ENCODE peak calls at places on chromosomes 5 and 9, in four cellular contexts. P, N, O and H are unnamed samples.

GRCh38 chr5:172399826-172400225 is 54.5 kb downstream of the SH3PXD2B start:
- DNase-seq in P (no peak), N (no peak), O (no peak), H (no peak)

GRCh38 chr5:157665467-157666085 is 5.8 kb upstream of the C5orf52 start:
- DNase-seq in P (no peak), N (peak; percentile 65), O (no peak), H (peak; percentile 67)

GRCh38 chr5:44389410-44389879 is at the start of gene FGF10:
- DNase-seq in P (no peak), N (no peak), O (peak; percentile 83), H (peak; percentile 2)

GRCh38 chr5:77643654-77644404 is 5.3 kb upstream of the OTP start:
- DNase-seq in P (no peak), N (no peak), O (no peak), H (no peak)

GRCh38 chr9:91786132-91786896 is 163.7 kb downstream of the ROR2 start:
- DNase-seq in P (no peak), N (no peak), O (peak; percentile 17), H (no peak)

GRCh38 chr5:65102826-65103673 is 334.3 kb downstream of the CWC27 start:
- DNase-seq in P (no peak), N (no peak), O (peak; percentile 88), H (peak; percentile 74)

GRCh38 chr9:135905380-135906282 is 1.7 kb downstream of the CAMSAP1 start:
- DNase-seq in P (no peak), N (no peak), O (peak; percentile 80), H (peak; percentile 38)

GRCh38 chr5:163757344-163757743 is 251.9 kb downstream of the MAT2B start:
- DNase-seq in P (no peak), N (no peak), O (no peak), H (peak; percentile 36)

GRCh38 chr5:115372121-115372520 is 75.7 kb upstream of the CCDC112 start:
- DNase-seq in P (no peak), N (no peak), O (no peak), H (no peak)

GRCh38 chr5:120517607-120518252 is 53.6 kb downstream of the PRR16 start:
- DNase-seq in P (no peak), N (no peak), O (no peak), H (no peak)

GRCh38 chr9:96137666-96138429 is 164.1 kb downstream of the HSD17B3 start:
- DNase-seq in P (no peak), N (no peak), O (peak; percentile 81), H (no peak)

GRCh38 chr5:79827159-79827562 is 137.5 kb downstream of the CMYA5 start:
- DNase-seq in P (no peak), N (no peak), O (no peak), H (no peak)

GRCh38 chr5:87079219-87079618 is 188.5 kb upstream of the RASA1 start:
- DNase-seq in P (no peak), N (no peak), O (no peak), H (no peak)

GRCh38 chr5:153147891-153148623 is 342.4 kb upstream of the GRIA1 start:
- DNase-seq in P (no peak), N (peak; percentile 27), O (no peak), H (peak; percentile 66)

GRCh38 chr5:148924817-148925216 is 98.4 kb downstream of the ADRB2 start:
- DNase-seq in P (no peak), N (no peak), O (no peak), H (no peak)

GRCh38 chr5:65832152-65832551 is 94.2 kb upstream of the ERBIN start:
- DNase-seq in P (no peak), N (no peak), O (no peak), H (no peak)

GRCh38 chr5:158951951-158952545 is 147.7 kb downstream of the EBF1 start:
- DNase-seq in P (no peak), N (no peak), O (no peak), H (no peak)

GRCh38 chr5:89203611-89204010 is 320.6 kb upstream of the MEF2C start:
- DNase-seq in P (no peak), N (no peak), O (no peak), H (no peak)

GRCh38 chr9:112308576-112308975 is 24.8 kb downstream of the PTBP3 start:
- DNase-seq in P (no peak), N (no peak), O (no peak), H (no peak)

DNA sequence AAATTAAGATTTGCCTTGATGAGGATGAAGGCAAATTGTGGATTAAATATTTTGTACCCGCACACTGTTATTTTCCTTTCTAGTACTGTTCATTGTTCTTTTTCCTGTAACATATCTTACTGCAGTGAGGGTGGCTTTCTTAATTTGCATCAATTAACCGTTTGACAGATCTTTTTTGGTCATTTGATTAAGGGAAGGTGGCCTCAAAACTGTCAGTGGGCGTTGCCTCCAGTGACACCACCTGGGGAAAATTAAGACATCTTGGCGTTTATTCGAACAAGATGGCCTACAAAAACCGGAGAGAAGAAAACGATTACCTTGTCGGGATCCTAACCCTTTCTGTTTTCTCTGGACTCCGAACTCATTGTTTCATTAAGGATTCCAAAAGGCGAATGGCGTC is 2.0 kb downstream of the BASP1 start:
- DNase-seq in P (no peak), N (no peak), O (no peak), H (no peak)
- H3K4me3 ChIP-seq in P (peak overlapping the region; percentile 88), N (peak overlapping the region; percentile 54), O (no peak overlapping the region), H (peak overlapping the region; percentile 72)

GRCh38 chr9:695252-695651 is 146.2 kb upstream of the DMRT1 start:
- DNase-seq in P (no peak), N (no peak), O (no peak), H (no peak)

GRCh38 chr9:698937-699336 is 142.6 kb upstream of the DMRT1 start:
- DNase-seq in P (no peak), N (no peak), O (no peak), H (no peak)

GRCh38 chr9:694499-695154 is 146.9 kb upstream of the DMRT1 start:
- DNase-seq in P (peak; percentile 94), N (peak; percentile 67), O (no peak), H (peak; percentile 84)

GRCh38 chr9:698276-698675 is 143.2 kb upstream of the DMRT1 start:
- DNase-seq in P (no peak), N (no peak), O (no peak), H (peak; percentile 72)

GRCh38 chr9:696332-697090 is 145.0 kb upstream of the DMRT1 start:
- DNase-seq in P (no peak), N (no peak), O (no peak), H (peak; percentile 70)
- TF ChIP-seq CTCF in P (peak; percentile 20), N (peak; percentile 31), O (no peak), H (peak; percentile 31)

DNA sequence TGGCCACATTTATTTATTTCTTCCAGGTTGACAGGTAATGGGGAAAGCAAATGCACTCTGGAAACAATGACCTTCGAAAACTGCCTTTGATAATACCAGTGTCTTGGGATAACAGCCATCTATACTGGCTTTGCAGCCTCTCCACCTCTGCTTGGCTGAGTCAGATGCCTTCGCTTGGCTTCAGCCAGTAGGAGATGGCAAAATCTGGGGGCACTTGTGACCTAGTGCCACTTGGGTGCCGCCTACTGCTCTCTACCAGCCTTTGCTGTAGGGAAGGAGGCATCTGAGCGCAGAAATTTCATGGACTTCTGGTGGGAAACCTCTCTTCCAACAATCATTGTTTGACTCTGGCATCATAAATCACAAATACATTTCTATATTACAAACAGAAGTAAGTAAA is 21.8 kb downstream of the FYB1 start:
- DNase-seq in P (no peak), N (no peak), O (peak; percentile 70), H (no peak)
- H3K4me3 ChIP-seq in P (no peak overlapping the region), N (no peak overlapping the region), O (no peak overlapping the region), H (no peak overlapping the region)

GRCh38 chr5:141121563-141121962 is at the start of gene PCDHB4:
- DNase-seq in P (no peak), N (no peak), O (no peak), H (no peak)
- TF ChIP-seq CTCF in P (no peak), N (peak; percentile 29), O (no peak), H (no peak)

DNA sequence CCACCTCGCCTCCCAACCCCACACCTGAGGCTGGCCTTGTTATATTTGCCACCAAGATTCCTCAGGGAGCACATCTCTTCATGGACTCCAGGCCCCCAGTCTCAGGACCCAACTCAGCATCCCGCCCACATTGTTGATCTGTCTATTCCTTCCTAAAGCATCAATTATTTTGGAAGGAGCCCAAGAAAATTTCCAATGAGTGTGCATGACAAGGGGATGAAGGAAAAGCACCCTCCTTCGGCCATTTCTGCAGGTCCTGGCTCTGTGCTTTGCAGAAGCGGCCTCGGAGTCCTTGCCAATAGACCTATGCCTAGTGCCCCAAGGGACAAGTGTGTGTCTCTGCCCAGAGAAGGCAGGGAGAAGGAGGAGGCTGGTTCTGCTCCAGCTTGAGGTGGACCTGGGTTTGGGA is 273.2 kb downstream of the GADD45G start:
- DNase-seq in P (no peak), N (no peak), O (peak; percentile 74), H (no peak)
- H3K4me3 ChIP-seq in P (no peak overlapping the region), N (no peak overlapping the region), O (no peak overlapping the region), H (no peak overlapping the region)

DNA sequence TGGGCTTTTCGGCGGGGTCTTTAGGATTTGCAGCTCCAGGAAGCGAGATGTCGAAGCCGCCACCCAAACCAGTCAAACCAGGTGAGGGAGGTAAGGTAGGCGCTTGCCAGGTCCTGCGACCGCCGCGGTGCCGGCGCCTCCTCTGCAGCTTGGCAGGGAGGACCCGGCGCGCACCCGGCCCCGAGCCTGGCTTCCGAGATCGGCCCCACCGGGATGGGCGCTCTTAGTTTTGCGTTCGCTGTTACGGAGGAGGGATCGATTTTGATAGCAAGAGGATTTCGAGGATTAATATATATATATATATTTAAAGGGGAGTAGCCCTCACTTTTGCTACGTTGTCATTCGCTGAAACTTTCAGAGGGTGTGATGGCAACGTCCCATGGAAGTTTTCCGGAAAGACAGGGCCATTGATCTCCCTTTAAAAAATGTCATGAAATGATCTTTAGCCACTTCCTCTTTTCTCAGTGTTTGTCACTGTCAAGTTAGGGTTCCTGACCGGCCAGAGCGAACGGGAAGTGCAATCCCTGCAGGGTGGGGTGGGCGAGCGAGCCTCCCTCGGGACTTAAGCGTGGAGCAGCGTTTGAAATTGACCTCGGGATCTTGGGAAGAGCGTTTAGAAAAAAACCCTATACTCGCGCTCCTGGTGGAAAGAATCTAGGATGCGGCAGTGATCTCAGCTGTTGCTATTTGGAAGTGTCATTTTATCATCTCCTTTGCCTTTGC is 493 bp downstream of the OSTF1 start:
- DNase-seq in P (no peak), N (no peak), O (peak; percentile 93), H (peak; percentile 63)
- TF ChIP-seq CTCF in P (peak; percentile 29), N (peak; percentile 62), O (no peak), H (peak; percentile 48)

GRCh38 chr9:133737071-133737773 is 930 bp downstream of the SARDH start:
- DNase-seq in P (no peak), N (no peak), O (peak; percentile 80), H (no peak)

GRCh38 chr9:133735894-133736293 is 2.3 kb downstream of the SARDH start:
- DNase-seq in P (no peak), N (no peak), O (peak; percentile 21), H (no peak)

GRCh38 chr9:133738039-133738805 is at the start of gene SARDH:
- DNase-seq in P (no peak), N (no peak), O (peak; percentile 87), H (peak; percentile 26)

GRCh38 chr9:133738806-133739150 is 626 bp upstream of the SARDH start:
- DNase-seq in P (no peak), N (no peak), O (no peak), H (no peak)

DNA sequence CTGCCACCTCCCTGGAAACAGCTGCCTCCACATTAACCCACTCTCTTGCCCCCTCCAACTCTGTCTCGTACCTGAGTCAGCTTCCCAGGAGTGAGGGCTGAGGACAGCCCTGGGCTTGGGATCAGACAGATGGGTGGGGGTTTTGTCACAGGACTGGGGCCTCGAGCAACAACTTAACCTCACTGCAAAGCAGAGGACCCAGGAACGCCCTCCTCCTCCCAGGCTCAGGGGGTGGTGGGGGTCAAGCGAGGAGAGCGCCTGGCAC is 446 bp downstream of the SARDH start:
- DNase-seq in P (no peak), N (no peak), O (no peak), H (no peak)
- H3K4me3 ChIP-seq in P (no peak overlapping the region), N (no peak overlapping the region), O (no peak overlapping the region), H (peak overlapping the region; percentile 8)

GRCh38 chr5:151082274-151082902 is 1.6 kb upstream of the TNIP1 start:
- DNase-seq in P (no peak), N (no peak), O (no peak), H (no peak)
- TF ChIP-seq CTCF in P (peak; percentile 52), N (peak; percentile 14), O (no peak), H (peak; percentile 36)